ENCODE peak calls at places on chromosomes 5 and 9, in four cellular contexts. G, X, K and S are unnamed samples. For H3K36me3, the result is how much of the 10 kb centered on the place peaks cover.

GRCh38 chr5:27472000-27472763 is 433.8 kb upstream of the CDH9 start:
- DNase-seq in K (no peak), X (no peak), G (no peak), S (no peak)

GRCh38 chr5:172293054-172293744 is 9.6 kb upstream of the UBTD2 start:
- DNase-seq in G (peak), K (peak), X (no peak), S (peak)

GRCh38 chr9:91710148-91710547 is 239.9 kb downstream of the ROR2 start:
- DNase-seq in K (no peak), X (no peak), G (no peak), S (no peak)

GRCh38 chr9:129108083-129108804 is 2.3 kb downstream of the CRAT start:
- DNase-seq in G (no peak), K (no peak), X (no peak), S (no peak)

GRCh38 chr5:9782806-9783560 is 152.8 kb upstream of the TAS2R1 start:
- DNase-seq in X (no peak), K (no peak), G (no peak), S (no peak)

GRCh38 chr9:93086445-93087224 is 9.4 kb upstream of the CARD19 start:
- DNase-seq in G (peak), X (peak), K (peak), S (peak)

GRCh38 chr5:124349931-124350330 is 396.5 kb downstream of the ZNF608 start:
- DNase-seq in X (no peak), K (no peak), G (no peak), S (no peak)

GRCh38 chr5:87754009-87754757 is 341.5 kb upstream of the CCNH start:
- DNase-seq in X (no peak), G (no peak), K (no peak), S (no peak)

DNA sequence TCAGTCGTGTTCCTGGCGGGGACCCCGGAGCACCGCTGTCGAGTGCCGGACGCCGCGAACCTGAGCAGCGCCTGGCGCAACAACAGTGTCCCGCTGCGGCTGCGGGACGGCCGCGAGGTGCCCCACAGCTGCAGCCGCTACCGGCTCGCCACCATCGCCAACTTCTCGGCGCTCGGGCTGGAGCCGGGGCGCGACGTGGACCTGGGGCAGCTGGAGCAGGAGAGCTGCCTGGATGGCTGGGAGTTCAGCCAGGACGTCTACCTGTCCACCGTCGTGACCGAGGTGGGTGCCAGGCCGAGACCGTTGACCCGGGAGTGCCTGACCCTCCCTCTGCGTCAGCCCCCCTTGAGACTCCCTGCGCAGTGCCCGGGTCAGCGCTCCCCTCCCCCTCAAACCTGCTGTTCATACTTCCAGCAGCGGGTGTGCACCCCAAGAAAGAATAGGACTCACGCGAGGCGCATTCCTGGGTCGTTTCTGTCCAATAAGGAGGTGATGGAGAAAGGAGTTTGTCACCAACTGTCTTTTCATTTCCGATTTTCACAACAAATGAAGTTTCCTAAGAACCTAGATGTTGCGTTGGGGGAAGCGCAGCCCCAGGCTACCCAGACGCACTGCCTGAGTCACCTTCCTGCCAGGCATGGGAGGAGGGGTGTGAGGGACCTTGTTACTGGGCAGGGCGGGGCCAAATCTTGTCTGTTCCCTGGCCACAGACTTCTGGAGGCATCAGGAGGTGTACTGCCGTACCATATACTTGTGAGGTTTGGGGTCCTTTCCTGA is 722 bp downstream of the SLC22A4 start:
- DNase-seq in X (peak), G (peak), K (peak), S (peak)
- TF ChIP-seq POLR2A in X (no peak), G (no peak), K (no peak), S (peak)

GRCh38 chr9:132990781-132991180 is 12.3 kb downstream of the GFI1B start:
- DNase-seq in K (no peak), X (no peak), G (no peak), S (no peak)
- H3K36me3 ChIP-seq in K (under half), X (under half), G (under half), S (under half)

GRCh38 chr5:160312960-160313734 is 783 bp upstream of the CCNJL start:
- DNase-seq in K (no peak), G (no peak), X (no peak), S (no peak)

GRCh38 chr5:160310140-160310909 is 2.0 kb downstream of the CCNJL start:
- DNase-seq in G (no peak), X (no peak), K (no peak), S (no peak)

GRCh38 chr5:160311491-160312138 is 749 bp downstream of the CCNJL start:
- DNase-seq in G (no peak), X (peak), K (peak), S (peak)

GRCh38 chr5:160310910-160311295 is 1.5 kb downstream of the CCNJL start:
- DNase-seq in G (no peak), X (no peak), K (no peak), S (no peak)

GRCh38 chr5:160312139-160312959 is at the start of gene CCNJL:
- DNase-seq in G (no peak), X (peak), K (peak), S (peak)
- TF ChIP-seq POLR2A in G (no peak), X (no peak), K (peak), S (peak)

GRCh38 chr9:83681490-83681889 is 26.3 kb downstream of the UBQLN1 start:
- DNase-seq in G (no peak), K (no peak), X (no peak), S (no peak)
- H3K36me3 ChIP-seq in G (half or more), K (under half), X (half or more), S (under half)

GRCh38 chr9:35748858-35749514 is at the start of the genes GBA2 and RGP1:
- DNase-seq in G (peak), X (peak), K (peak), S (peak)
- TF ChIP-seq POLR2A in G (peak), X (peak), K (peak), S (no peak)

DNA sequence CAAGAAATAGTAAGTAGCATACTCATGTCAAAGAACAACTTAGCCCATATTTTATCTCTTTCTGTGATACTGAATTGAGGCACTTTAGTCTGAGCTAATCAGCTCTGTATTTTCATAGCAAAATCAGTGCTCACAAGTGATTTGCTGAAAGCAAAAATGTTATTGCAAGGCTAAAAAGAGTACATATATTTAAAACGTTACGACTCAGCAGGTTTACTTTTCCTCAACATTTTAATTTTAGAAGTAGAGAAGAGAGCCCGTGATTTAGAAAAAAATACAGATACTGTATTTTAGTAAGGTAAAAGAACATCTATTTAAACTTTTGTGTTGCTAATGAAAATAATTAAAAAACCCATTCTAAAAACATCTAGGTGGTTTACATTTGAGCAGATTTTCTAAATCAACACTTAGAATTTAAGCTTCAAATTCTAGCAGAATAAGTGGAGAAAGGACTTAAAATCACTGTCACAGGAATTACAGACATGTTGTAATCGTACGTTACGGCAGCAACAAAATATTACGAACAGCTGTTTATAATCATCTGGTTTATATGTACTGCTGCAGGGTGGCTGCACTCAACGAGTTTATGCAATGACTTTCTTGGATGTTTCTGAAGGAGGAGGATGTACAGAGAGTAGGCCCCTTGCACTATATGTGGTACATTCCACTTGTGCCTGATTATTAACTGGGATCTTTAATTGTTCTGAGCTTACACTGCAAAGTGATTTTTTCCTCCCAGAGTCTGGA is 20.1 kb downstream of the SREK1 start:
- DNase-seq in X (no peak), K (no peak), G (no peak), S (no peak)
- H3K36me3 ChIP-seq in X (half or more), K (under half), G (half or more), S (under half)

DNA sequence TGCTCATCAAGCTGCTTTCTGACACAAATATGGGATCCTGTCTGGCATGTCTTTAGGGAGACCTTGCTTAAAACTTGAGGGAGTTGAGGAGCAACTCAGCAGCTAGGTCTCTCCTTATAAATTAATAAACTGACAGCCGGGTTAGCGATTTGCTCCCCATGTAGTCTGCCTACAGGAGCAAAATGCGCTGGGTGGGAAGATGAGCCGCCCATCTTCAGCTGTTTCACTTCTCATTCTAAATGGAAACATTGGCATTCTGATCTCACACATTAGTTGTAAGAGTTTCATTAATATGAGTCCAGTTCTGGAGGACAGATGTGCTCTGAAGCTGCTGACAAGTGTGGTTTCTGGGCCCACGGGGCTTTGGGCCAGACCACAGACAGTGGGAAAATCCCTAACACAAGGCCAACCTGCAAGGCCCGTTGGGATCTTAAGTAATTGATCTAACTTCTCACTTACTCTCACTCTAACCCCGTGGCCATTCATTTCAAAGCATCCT is 197.0 kb downstream of the MCTP1 start:
- DNase-seq in G (no peak), K (no peak), X (no peak), S (no peak)
- TF ChIP-seq POLR2A in G (no peak), K (no peak), X (no peak), S (no peak)

GRCh38 chr5:177478711-177479646 is 5.5 kb upstream of the DBN1 start:
- DNase-seq in K (peak), X (peak), G (peak), S (peak)
- H3K36me3 ChIP-seq in K (under half), X (under half), G (under half), S (under half)

GRCh38 chr5:71454913-71455312 is 538 bp upstream of the BDP1 start:
- DNase-seq in X (peak), K (no peak), G (no peak), S (no peak)

GRCh38 chr5:71457106-71457505 is 1.7 kb downstream of the BDP1 start:
- DNase-seq in K (no peak), X (no peak), G (no peak), S (no peak)

GRCh38 chr5:71456362-71456743 is 902 bp downstream of the BDP1 start:
- DNase-seq in K (no peak), G (no peak), X (no peak), S (no peak)

GRCh38 chr5:71452876-71453275 is 2.6 kb upstream of the BDP1 start:
- DNase-seq in K (no peak), X (no peak), G (no peak), S (no peak)

GRCh38 chr5:71455427-71456361 is at the start of gene BDP1:
- DNase-seq in X (peak), G (peak), K (peak), S (peak)
- TF ChIP-seq POLR2A in X (peak), G (peak), K (peak), S (peak)